ENCODE peak calls at places on chromosomes 16 and 17, in five cellular contexts. One of them, this sample, is unnamed.

GRCh38 chr16:50532576-50532975 is 15.6 kb upstream of the NKD1 start:
- DNase-seq in activated naive CD4-positive, alpha-beta T cell treated with Interleukin-2 at 50 U/mL for 16 hours: no peak
- DNase-seq in cardiac muscle cell: no peak
- DNase-seq in body of pancreas: no peak
- DNase-seq in GM04504: no peak
- DNase-seq in this sample: no peak

GRCh38 chr17:44219636-44220210 is at the start of gene UBTF:
- DNase-seq in cardiac muscle cell: peak
- DNase-seq in GM04504: no peak
- DNase-seq in body of pancreas: peak
- DNase-seq in activated naive CD4-positive, alpha-beta T cell treated with Interleukin-2 at 50 U/mL for 16 hours: peak
- DNase-seq in this sample: peak

GRCh38 chr16:10039220-10040096 is 142.8 kb downstream of the GRIN2A start:
- DNase-seq in cardiac muscle cell: peak
- DNase-seq in GM04504: no peak
- DNase-seq in body of pancreas: no peak
- DNase-seq in activated naive CD4-positive, alpha-beta T cell treated with Interleukin-2 at 50 U/mL for 16 hours: no peak
- DNase-seq in this sample: peak

GRCh38 chr16:69894675-69895074 is 56.5 kb upstream of the CLEC18A start:
- DNase-seq in GM04504: no peak
- DNase-seq in activated naive CD4-positive, alpha-beta T cell treated with Interleukin-2 at 50 U/mL for 16 hours: no peak
- DNase-seq in body of pancreas: no peak
- DNase-seq in cardiac muscle cell: no peak
- DNase-seq in this sample: no peak

GRCh38 chr17:41065829-41066624 is at the start of gene KRTAP2-4:
- DNase-seq in GM04504: peak
- DNase-seq in body of pancreas: no peak
- DNase-seq in activated naive CD4-positive, alpha-beta T cell treated with Interleukin-2 at 50 U/mL for 16 hours: no peak
- DNase-seq in cardiac muscle cell: peak
- DNase-seq in this sample: no peak

GRCh38 chr16:85422124-85422373 is 191.1 kb upstream of the GSE1 start:
- DNase-seq in GM04504: no peak
- DNase-seq in activated naive CD4-positive, alpha-beta T cell treated with Interleukin-2 at 50 U/mL for 16 hours: no peak
- DNase-seq in body of pancreas: peak
- DNase-seq in cardiac muscle cell: no peak
- DNase-seq in this sample: peak

GRCh38 chr17:67326440-67326839 is 39.9 kb downstream of the PSMD12 start:
- DNase-seq in activated naive CD4-positive, alpha-beta T cell treated with Interleukin-2 at 50 U/mL for 16 hours: no peak
- DNase-seq in GM04504: no peak
- DNase-seq in cardiac muscle cell: no peak
- DNase-seq in body of pancreas: no peak
- DNase-seq in this sample: no peak

GRCh38 chr17:17365476-17366110 is 62.4 kb downstream of the NT5M start:
- DNase-seq in GM04504: no peak
- DNase-seq in body of pancreas: no peak
- DNase-seq in activated naive CD4-positive, alpha-beta T cell treated with Interleukin-2 at 50 U/mL for 16 hours: no peak
- DNase-seq in cardiac muscle cell: no peak
- DNase-seq in this sample: no peak

GRCh38 chr16:8717469-8717868 is 43.1 kb downstream of the ABAT start:
- DNase-seq in cardiac muscle cell: no peak
- DNase-seq in GM04504: no peak
- DNase-seq in body of pancreas: no peak
- DNase-seq in activated naive CD4-positive, alpha-beta T cell treated with Interleukin-2 at 50 U/mL for 16 hours: no peak
- DNase-seq in this sample: no peak

GRCh38 chr17:73340093-73340596 is 28.3 kb upstream of the CDC42EP4 start:
- DNase-seq in cardiac muscle cell: peak
- DNase-seq in activated naive CD4-positive, alpha-beta T cell treated with Interleukin-2 at 50 U/mL for 16 hours: no peak
- DNase-seq in GM04504: peak
- DNase-seq in body of pancreas: no peak
- DNase-seq in this sample: peak

GRCh38 chr17:2709173-2709661 is 2.3 kb downstream of the CLUH start:
- DNase-seq in body of pancreas: peak
- DNase-seq in GM04504: no peak
- DNase-seq in cardiac muscle cell: no peak
- DNase-seq in activated naive CD4-positive, alpha-beta T cell treated with Interleukin-2 at 50 U/mL for 16 hours: no peak
- DNase-seq in this sample: peak

This sample was measured in activated CD4-positive, alpha-beta memory T cell treated with anti-CD3 and anti-CD28 coated beads for 36 hours.